ENCODE peak calls at places on chromosome 17, in four cellular contexts. S is colonic mucosa, K is BE2C, P is epithelial cell of proximal tubule. G is an unnamed sample.

GRCh38 chr17:81340606-81341346 is 45.7 kb upstream of the SLC38A10 start:
- DNase-seq in S (no peak), K (peak), P (no peak), G (no peak)

GRCh38 chr17:80227666-80228065 is 7.4 kb downstream of the SLC26A11 start:
- DNase-seq in S (no peak), K (no peak), P (no peak), G (no peak)

GRCh38 chr17:19407601-19408380 is 3.2 kb upstream of the RNF112 start:
- DNase-seq in S (no peak), K (no peak), P (no peak), G (no peak)

GRCh38 chr17:8185580-8186445 is 4.2 kb downstream of the BORCS6 start:
- DNase-seq in S (peak), K (peak), P (no peak), G (peak)

GRCh38 chr17:21817791-21818364 is 125.6 kb downstream of the KCNJ18 start:
- DNase-seq in S (no peak), K (no peak), P (no peak), G (no peak)

GRCh38 chr17:19729900-19730299 is 13.5 kb upstream of the SLC47A2 start:
- DNase-seq in S (no peak), K (no peak), P (no peak), G (no peak)

GRCh38 chr17:66952031-66952524 is 12.4 kb upstream of the CACNG4 start:
- DNase-seq in S (no peak), K (no peak), P (peak), G (no peak)

GRCh38 chr17:80475949-80476876 is at the start of gene NPTX1:
- DNase-seq in S (no peak), K (no peak), P (no peak), G (peak)

GRCh38 chr17:6574689-6575595 is 18.6 kb upstream of the PITPNM3 start:
- DNase-seq in S (no peak), K (no peak), P (no peak), G (no peak)

GRCh38 chr17:55420776-55421178 is 858 bp downstream of the MMD start:
- DNase-seq in S (peak), K (peak), P (no peak), G (peak)

GRCh38 chr17:51660266-51660665 is 399.9 kb downstream of the UTP18 start:
- DNase-seq in S (no peak), K (no peak), P (no peak), G (no peak)

GRCh38 chr17:27631409-27631755 is 394 bp downstream of the LGALS9 start:
- DNase-seq in S (no peak), K (no peak), P (no peak), G (no peak)

GRCh38 chr17:6517017-6517416 is 39.3 kb downstream of the PITPNM3 start:
- DNase-seq in S (no peak), K (no peak), P (no peak), G (no peak)

GRCh38 chr17:11601661-11602060 is 3.4 kb downstream of the DNAH9 start:
- DNase-seq in S (no peak), K (no peak), P (no peak), G (no peak)

GRCh38 chr17:5788266-5788900 is 204.1 kb upstream of the NLRP1 start:
- DNase-seq in S (no peak), K (no peak), P (no peak), G (no peak)

GRCh38 chr17:32992360-32993033 is 850 bp downstream of the SPACA3 start:
- DNase-seq in S (no peak), K (no peak), P (no peak), G (no peak)

GRCh38 chr17:19021622-19022083 is 17.1 kb upstream of the FAM83G start:
- DNase-seq in S (no peak), K (peak), P (no peak), G (no peak)

GRCh38 chr17:13704333-13704732 is 102.6 kb upstream of the HS3ST3A1 start:
- DNase-seq in S (no peak), K (no peak), P (no peak), G (no peak)

GRCh38 chr17:58595194-58595792 is 80.9 kb upstream of the MTMR4 start:
- DNase-seq in S (no peak), K (no peak), P (no peak), G (no peak)

GRCh38 chr17:73824321-73824720 is 180.1 kb upstream of the SDK2 start:
- DNase-seq in S (no peak), K (no peak), P (no peak), G (no peak)

GRCh38 chr17:81840826-81841778 is 6.3 kb upstream of the PPP1R27 start:
- DNase-seq in S (no peak), K (no peak), P (no peak), G (no peak)

DNA sequence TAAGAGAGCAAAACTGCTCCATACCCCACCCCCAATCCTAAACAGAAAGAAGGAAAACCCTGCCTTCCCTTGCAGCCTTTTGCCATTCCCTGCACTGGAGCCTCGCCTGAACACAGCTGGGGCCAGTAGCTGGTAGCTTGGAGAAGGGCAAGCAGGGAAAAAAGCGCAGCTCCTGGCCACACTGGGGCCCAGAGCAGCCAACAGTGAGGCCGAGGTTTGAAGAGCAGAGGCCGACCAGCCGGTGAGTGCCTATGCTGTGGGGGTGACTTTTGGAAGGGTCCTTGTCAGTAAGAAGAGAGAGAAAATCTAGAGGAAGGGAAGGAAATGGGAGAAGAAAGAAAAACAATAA is 3.2 kb upstream of the HOXB9 start:
- DNase-seq in S (peak), K (no peak), P (no peak), G (no peak)
- TF ChIP-seq CTCF in S (no peak), K (no peak), P (no peak), G (no peak)

GRCh38 chr17:63835167-63835720 is 7.2 kb downstream of the SMARCD2 start:
- DNase-seq in S (no peak), K (no peak), P (no peak), G (no peak)
- TF ChIP-seq CTCF in S (no peak), K (no peak), P (no peak), G (no peak)

GRCh38 chr17:48560452-48560817 is 15.5 kb upstream of the HOXB2 start:
- DNase-seq in S (no peak), K (no peak), P (no peak), G (no peak)

GRCh38 chr17:48562934-48563333 is 15.2 kb downstream of the HOXB4 start:
- DNase-seq in S (no peak), K (no peak), P (no peak), G (no peak)

GRCh38 chr17:48563385-48563838 is 14.7 kb downstream of the HOXB4 start:
- DNase-seq in S (no peak), K (no peak), P (no peak), G (no peak)

GRCh38 chr17:48563867-48564199 is 14.3 kb downstream of the HOXB4 start:
- DNase-seq in S (no peak), K (no peak), P (no peak), G (no peak)

DNA sequence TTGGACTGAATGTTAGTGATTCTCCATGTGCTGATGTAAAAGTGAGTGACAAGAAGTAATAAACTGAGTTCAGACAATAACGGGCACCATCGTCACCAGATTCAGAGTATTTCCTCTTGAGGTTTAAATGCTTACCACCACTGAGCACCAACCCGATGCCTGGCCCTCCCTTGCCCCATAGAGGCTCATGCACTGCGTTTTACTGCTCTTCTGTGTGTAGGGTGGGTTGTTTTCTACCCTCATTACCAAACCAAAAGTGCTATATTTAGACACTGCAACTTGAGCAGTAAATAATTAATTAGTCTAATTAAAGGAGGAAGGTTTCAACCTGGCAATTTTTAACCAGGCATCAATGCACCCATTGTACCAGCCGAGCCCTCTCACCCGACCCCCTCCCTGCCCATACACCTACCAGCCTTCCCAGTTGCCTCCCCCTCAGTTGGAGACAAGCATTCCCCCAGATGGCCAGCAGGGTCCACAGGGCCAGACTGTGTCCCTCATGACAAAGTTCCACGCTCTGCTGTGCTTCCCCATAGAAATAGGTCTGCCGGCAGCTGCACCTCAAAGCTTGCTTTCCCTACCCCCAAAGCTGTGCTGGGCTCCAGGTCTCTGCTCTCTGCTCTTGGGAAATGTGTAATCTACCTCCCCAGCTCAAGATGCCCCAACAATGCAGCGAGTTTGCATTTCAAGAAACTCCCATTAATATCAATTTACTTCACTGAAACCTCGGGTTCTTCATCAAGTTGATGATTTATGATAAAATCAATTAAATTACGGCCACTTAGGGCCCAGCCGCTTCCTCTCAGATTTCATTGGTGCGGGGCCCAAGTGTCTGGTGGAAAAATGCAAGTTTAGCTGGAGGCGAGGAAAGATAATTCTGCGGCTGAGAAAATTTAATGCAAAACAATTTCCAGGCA is 16.0 kb downstream of the HOXB4 start:
- DNase-seq in S (no peak), K (no peak), P (no peak), G (no peak)
- TF ChIP-seq CTCF in S (no peak), K (peak), P (peak), G (peak)

GRCh38 chr17:75619506-75620431 is 13.5 kb upstream of the SMIM5 start:
- DNase-seq in S (no peak), K (peak), P (no peak), G (peak)
- TF ChIP-seq CTCF in S (peak), K (peak), P (peak), G (peak)

DNA sequence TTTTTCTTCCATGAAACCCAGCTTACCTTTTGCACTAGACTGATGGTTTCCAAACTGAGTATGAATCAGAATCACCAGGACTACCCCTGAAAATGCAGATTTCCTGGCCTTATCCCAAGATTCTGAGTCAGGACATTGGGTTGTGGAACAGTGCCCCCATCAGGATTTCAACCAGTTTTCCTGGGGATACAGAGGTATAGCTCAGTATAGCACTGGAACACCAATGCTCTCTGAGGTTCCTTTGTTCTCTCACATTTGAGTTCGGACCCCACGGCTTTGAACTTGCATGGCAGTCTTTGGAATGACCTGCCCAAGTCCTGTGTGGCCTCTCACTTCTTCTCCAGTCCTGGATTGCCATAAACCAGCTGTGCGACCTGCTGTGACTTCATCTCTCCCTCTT is 12.8 kb upstream of the CCL8 start:
- DNase-seq in S (no peak), K (no peak), P (peak), G (no peak)
- TF ChIP-seq CTCF in S (peak), K (peak), P (peak), G (no peak)

GRCh38 chr17:31629696-31630470 is 229.2 kb downstream of the COPRS start:
- DNase-seq in S (no peak), K (no peak), P (no peak), G (no peak)
- TF ChIP-seq CTCF in S (no peak), K (no peak), P (no peak), G (no peak)

G was measured in glutamatergic neuron.